ENCODE peak calls at places on chromosomes 4 and X, in five cellular contexts. W is GM13977, Y is fibroblast of lung, L is chondrocyte, B is right atrium auricular region. T is an unnamed sample.

GRCh38 chr4:33133723-33134122 is 2413.6 kb downstream of the PCDH7 start:
- DNase-seq in W (no peak), Y (no peak), L (no peak), B (no peak), T (no peak)

GRCh38 chr4:40190880-40191815 is 5.7 kb upstream of the RHOH start:
- DNase-seq in W (no peak), Y (no peak), L (no peak), B (no peak), T (no peak)

GRCh38 chr4:100428051-100428450 is 89.8 kb downstream of the EMCN start:
- DNase-seq in W (no peak), Y (no peak), L (no peak), B (no peak), T (no peak)

GRCh38 chr4:134622194-134622593 is 420.6 kb upstream of the PABPC4L start:
- DNase-seq in W (no peak), Y (no peak), L (no peak), B (no peak), T (no peak)

GRCh38 chr4:123338715-123339114 is 57.9 kb upstream of the SPRY1 start:
- DNase-seq in W (no peak), Y (no peak), L (no peak), B (no peak), T (no peak)

GRCh38 chr4:15373363-15373762 is 54.5 kb upstream of the C1QTNF7 start:
- DNase-seq in W (no peak), Y (peak), L (no peak), B (no peak), T (no peak)

GRCh38 chr4:100060765-100061416 is 110.8 kb upstream of the H2AZ1 start:
- DNase-seq in W (peak), Y (no peak), L (no peak), B (no peak), T (no peak)

GRCh38 chr4:20124317-20125026 is 127.2 kb upstream of the SLIT2 start:
- DNase-seq in W (no peak), Y (no peak), L (no peak), B (no peak), T (no peak)

GRCh38 chr4:20408596-20408995 is 156.9 kb downstream of the SLIT2 start:
- DNase-seq in W (no peak), Y (peak), L (no peak), B (no peak), T (no peak)

GRCh38 chr4:47733506-47733905 is 104.4 kb downstream of the CORIN start:
- DNase-seq in W (no peak), Y (no peak), L (no peak), B (no peak), T (no peak)

GRCh38 chr4:165426331-165426730 is 47.5 kb downstream of the CPE start:
- DNase-seq in W (no peak), Y (no peak), L (no peak), B (no peak), T (no peak)

GRCh38 chrX:24494544-24495113 is 29.5 kb downstream of the PDK3 start:
- DNase-seq in W (no peak), Y (peak), L (no peak), B (no peak), T (no peak)

GRCh38 chr4:74327751-74328150 is 19.5 kb downstream of the EPGN start:
- DNase-seq in W (no peak), Y (no peak), L (no peak), B (no peak), T (no peak)

GRCh38 chr4:5719329-5720055 is 8.5 kb downstream of the EVC start:
- DNase-seq in W (no peak), Y (no peak), L (no peak), B (no peak), T (no peak)
- TF ChIP-seq CTCF in W (no peak), Y (no peak), L (no peak), B (no peak), T (no peak)

DNA sequence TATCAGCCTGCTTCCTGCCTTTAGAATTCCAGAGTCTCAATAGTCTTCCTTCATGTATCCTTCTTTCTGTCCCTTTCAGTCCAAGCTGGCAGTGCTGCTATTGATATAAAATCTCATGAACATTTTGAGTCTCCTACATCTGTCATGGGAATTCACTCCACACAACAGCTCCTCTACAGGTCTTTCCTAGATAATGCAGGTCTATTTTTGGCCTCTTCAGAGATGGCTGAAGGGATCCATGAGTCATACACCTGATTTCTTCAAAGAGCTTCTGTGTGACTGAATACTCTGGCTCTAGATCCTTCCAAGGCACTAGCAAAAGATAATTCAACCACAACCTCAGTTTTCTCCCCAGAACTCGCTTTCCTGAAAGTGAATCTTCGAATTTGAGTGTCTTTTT is 115.4 kb downstream of the STPG2 start:
- DNase-seq in W (no peak), Y (no peak), L (no peak), B (no peak), T (no peak)
- TF ChIP-seq CTCF in W (no peak), Y (no peak), L (peak), B (no peak), T (peak)

GRCh38 chrX:151825927-151826471 is 86.7 kb upstream of the MAGEA4 start:
- DNase-seq in W (no peak), Y (peak), L (no peak), B (peak), T (no peak)
- TF ChIP-seq CTCF in W (no peak), Y (peak), L (no peak), B (peak), T (no peak)

DNA sequence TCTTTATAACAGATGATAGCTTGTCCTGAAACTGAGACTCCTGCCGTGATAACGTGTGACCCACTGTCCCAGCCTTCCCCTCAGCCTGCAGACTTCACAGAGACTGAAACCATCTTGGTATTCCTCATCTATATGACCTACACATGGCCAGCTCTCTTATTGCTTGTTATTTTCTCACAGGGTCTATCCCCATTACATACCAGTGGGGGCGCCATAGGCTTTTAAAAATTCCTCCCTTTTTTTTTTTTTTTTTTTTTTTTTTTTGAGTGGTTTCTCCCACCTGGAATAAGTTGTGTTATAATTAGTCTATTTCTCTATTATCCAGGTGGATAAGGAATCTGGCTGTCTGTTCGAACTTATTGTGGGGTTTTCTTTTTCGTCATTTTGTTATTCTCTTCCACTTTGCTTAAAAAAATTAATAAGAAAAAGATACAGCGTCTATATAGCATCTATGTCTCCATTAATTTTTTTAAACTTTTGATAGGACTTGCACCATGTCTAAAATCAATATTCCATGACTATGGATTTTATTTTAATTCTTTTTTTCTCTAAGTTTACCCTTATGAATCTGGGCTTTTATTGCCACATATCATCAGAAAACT is 47.2 kb downstream of the GYG2 start:
- DNase-seq in W (no peak), Y (peak), L (no peak), B (peak), T (no peak)
- TF ChIP-seq CTCF in W (no peak), Y (peak), L (peak), B (no peak), T (no peak)

DNA sequence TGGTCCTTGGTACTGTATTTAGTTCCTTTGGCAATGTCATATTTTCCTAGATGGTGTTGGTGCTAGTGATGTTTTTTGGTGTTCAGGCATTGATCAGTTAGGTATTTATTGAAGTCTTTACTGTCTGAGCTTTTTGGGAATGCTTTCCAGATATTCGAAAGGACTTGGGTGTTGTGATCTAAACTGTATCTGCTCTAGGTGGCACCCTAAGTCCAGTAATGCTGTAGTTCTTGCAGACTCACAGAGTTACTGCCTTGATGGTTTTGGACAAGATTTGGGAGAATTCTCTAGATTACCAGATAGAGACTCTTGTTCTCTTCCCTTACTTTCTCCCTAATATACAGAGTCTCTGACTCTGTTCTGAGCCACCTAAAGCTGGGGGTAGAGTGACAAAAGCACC is 513.6 kb upstream of the PITX2 start:
- DNase-seq in W (no peak), Y (no peak), L (no peak), B (no peak), T (no peak)
- TF ChIP-seq CTCF in W (no peak), Y (peak), L (peak), B (no peak), T (no peak)

GRCh38 chrX:119617511-119618164 is 11.4 kb upstream of the NKRF start:
- DNase-seq in W (peak), Y (no peak), L (no peak), B (no peak), T (no peak)
- TF ChIP-seq CTCF in W (no peak), Y (no peak), L (no peak), B (no peak), T (no peak)

DNA sequence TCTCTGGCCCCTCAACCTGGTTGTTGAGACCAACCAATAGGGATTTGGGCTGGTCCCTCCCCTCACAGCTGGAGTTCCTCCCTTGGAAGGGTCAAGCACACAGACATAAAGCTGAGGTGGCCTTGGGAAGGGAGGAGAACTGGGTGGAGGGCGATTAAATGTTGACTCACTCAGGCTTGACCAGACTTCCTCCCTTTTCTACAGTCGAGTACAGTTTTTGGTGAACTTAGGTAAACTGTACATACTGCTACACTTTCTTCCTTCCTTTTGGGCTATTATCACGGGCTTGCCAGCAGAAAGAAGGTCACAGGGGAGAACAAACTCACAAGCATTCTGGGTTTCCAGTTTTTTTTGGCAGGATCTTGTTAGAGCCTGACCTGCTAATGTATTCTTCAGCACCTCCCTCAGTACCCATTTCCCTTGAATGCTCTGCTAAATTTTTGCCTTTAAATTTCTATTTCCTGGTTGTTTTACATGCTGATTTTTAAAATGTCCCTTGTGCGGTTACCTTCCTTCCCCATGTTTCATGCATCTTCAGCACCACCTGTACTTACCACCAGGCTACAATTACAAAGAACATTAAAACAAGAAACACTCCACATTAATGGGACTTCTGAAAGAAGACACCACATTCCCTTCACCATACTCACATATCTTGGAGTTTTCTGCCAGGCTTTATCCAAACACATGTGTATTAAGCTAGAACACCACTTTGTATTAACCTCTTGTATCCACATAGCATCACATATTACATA is 135.3 kb upstream of the RASGEF1B start:
- DNase-seq in W (no peak), Y (peak), L (no peak), B (peak), T (no peak)
- TF ChIP-seq CTCF in W (no peak), Y (no peak), L (no peak), B (no peak), T (no peak)

DNA sequence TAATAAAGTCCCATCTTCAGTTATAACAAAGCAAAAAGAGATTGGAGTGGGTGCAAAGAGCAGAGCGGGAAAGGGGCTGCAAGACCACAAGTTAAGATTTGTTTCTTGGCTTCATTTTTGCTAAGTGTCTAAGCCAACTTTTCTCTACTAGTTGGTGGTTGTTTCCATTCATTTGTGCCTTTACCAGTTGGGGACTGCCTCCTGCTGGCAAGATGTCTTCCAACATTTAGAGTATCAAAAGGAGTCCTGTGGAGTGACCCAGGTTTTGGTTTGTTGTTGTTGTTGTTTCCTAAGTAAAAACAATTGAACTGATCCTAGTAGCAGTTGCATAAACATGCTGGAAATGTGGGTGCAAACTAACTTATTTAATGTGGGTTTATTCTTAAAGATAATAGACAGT is 121.1 kb downstream of the SPATA18 start:
- DNase-seq in W (no peak), Y (peak), L (no peak), B (no peak), T (no peak)
- TF ChIP-seq CTCF in W (no peak), Y (peak), L (peak), B (no peak), T (no peak)

GRCh38 chr4:77605210-77605902 is at the start of gene CXCL13:
- DNase-seq in W (no peak), Y (no peak), L (no peak), B (no peak), T (no peak)

GRCh38 chr4:77599378-77599777 is 6.2 kb upstream of the CXCL13 start:
- DNase-seq in W (no peak), Y (peak), L (no peak), B (no peak), T (no peak)

GRCh38 chr4:77595361-77595973 is 10.2 kb upstream of the CXCL13 start:
- DNase-seq in W (no peak), Y (no peak), L (no peak), B (no peak), T (no peak)

GRCh38 chr4:77601614-77602187 is 3.9 kb upstream of the CXCL13 start:
- DNase-seq in W (no peak), Y (no peak), L (no peak), B (no peak), T (no peak)

GRCh38 chr4:77600521-77601451 is 4.8 kb upstream of the CXCL13 start:
- DNase-seq in W (peak), Y (peak), L (no peak), B (no peak), T (no peak)
- TF ChIP-seq CTCF in W (peak), Y (peak), L (peak), B (peak), T (peak)

T was measured in glutamatergic neuron.